ENCODE peak calls at places on chromosomes 3 and 15, in six cellular contexts. D is H9, I is neuronal stem cell, U is IMR-90, H is mesenchymal stem cell, A is trophoblast cell. X is an unnamed sample.

GRCh38 chr3:14290631-14291385 is 111.6 kb upstream of the SLC6A6 start:
- DNase-seq in A (no peak), H (peak; percentile 30), D (no peak), U (no peak), I (no peak), X (no peak)

GRCh38 chr3:11591401-11592266 is 52.1 kb downstream of the VGLL4 start:
- DNase-seq in A (no peak), H (peak; percentile 85), D (peak; percentile 54), I (peak; percentile 90), U (peak; percentile 87), X (peak; percentile 53)

GRCh38 chr15:94745371-94745770 is 514.0 kb downstream of the MCTP2 start:
- DNase-seq in I (no peak), H (no peak), U (no peak), D (no peak), A (peak; percentile 7), X (no peak)

GRCh38 chr3:82157952-82158351 is 396.5 kb upstream of the GBE1 start:
- DNase-seq in A (no peak), H (peak; percentile 18), U (peak; percentile 52), I (no peak), D (no peak), X (no peak)

GRCh38 chr15:71725215-71725955 is 85.0 kb upstream of the NR2E3 start:
- DNase-seq in D (no peak), H (peak; percentile 12), A (no peak), I (no peak), U (peak; percentile 80), X (no peak)

GRCh38 chr3:99659032-99659431 is 20.6 kb downstream of the COL8A1 start:
- DNase-seq in U (peak; percentile 100), D (no peak), A (peak; percentile 28), H (peak; percentile 100), I (no peak), X (no peak)

GRCh38 chr3:46705751-46706572 is 4.8 kb downstream of the TMIE start:
- DNase-seq in I (no peak), H (peak; percentile 66), U (peak; percentile 59), A (peak; percentile 47), D (no peak), X (no peak)

GRCh38 chr15:78937132-78937739 is 7.6 kb downstream of the CTSH start:
- DNase-seq in A (no peak), H (no peak), I (no peak), U (no peak), D (no peak), X (no peak)

GRCh38 chr3:157445897-157446296 is 9.2 kb downstream of the PTX3 start:
- DNase-seq in A (peak; percentile 18), I (no peak), H (peak; percentile 71), D (no peak), U (peak; percentile 77), X (no peak)

GRCh38 chr3:167808910-167809309 is 73.4 kb downstream of the SERPINI1 start:
- DNase-seq in A (no peak), H (no peak), D (no peak), I (no peak), U (no peak), X (no peak)

GRCh38 chr15:92907880-92908279 is 7.8 kb downstream of the CHD2 start:
- DNase-seq in D (no peak), U (peak; percentile 90), A (peak; percentile 26), I (no peak), H (peak; percentile 91), X (no peak)

GRCh38 chr3:171284308-171285075 is 175.7 kb downstream of the TNIK start:
- DNase-seq in A (no peak), H (peak; percentile 98), U (peak; percentile 98), D (no peak), I (no peak), X (peak; percentile 3)

GRCh38 chr3:58507356-58508062 is 15.6 kb downstream of the KCTD6 start:
- DNase-seq in I (no peak), A (no peak), D (no peak), U (no peak), H (no peak), X (no peak)

GRCh38 chr3:181056276-181056675 is 66.7 kb upstream of the DNAJC19 start:
- DNase-seq in H (no peak), I (no peak), D (no peak), A (no peak), U (no peak), X (no peak)

GRCh38 chr3:49277357-49277723 is 308 bp upstream of the C3orf62 start:
- DNase-seq in H (no peak), I (no peak), U (no peak), D (no peak), A (no peak), X (no peak)

GRCh38 chr3:23748398-23749110 is 57.2 kb upstream of the UBE2E1 start:
- DNase-seq in I (no peak), H (peak; percentile 98), D (no peak), U (peak; percentile 89), A (peak; percentile 86), X (no peak)

GRCh38 chr3:121988146-121988545 is 33.9 kb downstream of the ILDR1 start:
- DNase-seq in H (no peak), I (no peak), U (no peak), D (no peak), A (no peak), X (no peak)

GRCh38 chr15:67850995-67851535 is 11.2 kb upstream of the RNU6-1 start:
- DNase-seq in D (no peak), A (peak; percentile 30), H (no peak), U (peak; percentile 18), I (no peak), X (no peak)

GRCh38 chr3:179069762-179070390 is 1.7 kb downstream of the ZMAT3 start:
- DNase-seq in A (no peak), H (peak; percentile 52), I (no peak), D (no peak), U (peak; percentile 58), X (no peak)

GRCh38 chr3:46466871-46467403 is 2.2 kb upstream of the LTF start:
- DNase-seq in D (peak; percentile 17), U (no peak), I (no peak), A (no peak), H (no peak), X (peak; percentile 23)

GRCh38 chr3:138187296-138188012 is at the start of gene ARMC8:
- DNase-seq in D (no peak), H (peak; percentile 88), A (peak; percentile 91), I (peak; percentile 84), U (no peak), X (no peak)

GRCh38 chr3:126866175-126866759 is 116.6 kb upstream of the PLXNA1 start:
- DNase-seq in U (no peak), I (no peak), H (no peak), D (no peak), A (no peak), X (no peak)

GRCh38 chr15:85688703-85689102 is 106.0 kb downstream of the KLHL25 start:
- DNase-seq in A (no peak), D (no peak), H (no peak), I (no peak), U (no peak), X (no peak)

GRCh38 chr3:184785106-184785505 is 26.9 kb upstream of the VPS8 start:
- DNase-seq in D (no peak), I (no peak), U (no peak), A (no peak), H (no peak), X (no peak)

GRCh38 chr3:38276917-38277630 is 5.0 kb upstream of the SLC22A14 start:
- DNase-seq in D (no peak), I (no peak), A (no peak), H (no peak), U (no peak), X (no peak)

GRCh38 chr3:14124223-14124614 is 451 bp downstream of the CHCHD4 start:
- DNase-seq in H (peak; percentile 31), I (peak; percentile 9), D (peak; percentile 57), U (no peak), A (peak; percentile 19), X (no peak)

GRCh38 chr3:50345586-50345985 is at the start of gene ZMYND10:
- DNase-seq in H (no peak), A (peak; percentile 82), I (peak; percentile 68), D (peak; percentile 87), U (peak; percentile 28), X (no peak)

GRCh38 chr3:60957541-60957940 is 293.7 kb downstream of the FHIT start:
- DNase-seq in I (no peak), D (no peak), A (no peak), U (no peak), H (no peak), X (no peak)

GRCh38 chr3:29972594-29972993 is 633.8 kb upstream of the TGFBR2 start:
- DNase-seq in I (peak; percentile 26), U (peak; percentile 57), D (no peak), H (peak; percentile 34), A (no peak), X (no peak)

GRCh38 chr3:136752327-136753111 is at the start of gene STAG1:
- DNase-seq in U (peak; percentile 98), H (peak; percentile 97), A (peak; percentile 99), D (peak; percentile 98), I (peak; percentile 99), X (peak; percentile 99)

GRCh38 chr3:136755192-136755591 is 3.0 kb upstream of the STAG1 start:
- DNase-seq in A (no peak), D (no peak), U (no peak), I (no peak), H (no peak), X (no peak)

GRCh38 chr3:136752046-136752326 is 192 bp downstream of the STAG1 start:
- DNase-seq in A (peak; percentile 41), U (no peak), H (no peak), I (no peak), D (no peak), X (no peak)

GRCh38 chr3:136751259-136752045 is 726 bp downstream of the STAG1 start:
- DNase-seq in A (peak; percentile 47), D (peak; percentile 76), I (peak; percentile 76), H (peak; percentile 90), U (peak; percentile 73), X (no peak)

GRCh38 chr3:136753112-136753939 is 1.1 kb upstream of the STAG1 start:
- DNase-seq in A (no peak), I (no peak), D (no peak), U (no peak), H (no peak), X (no peak)
- H3K18ac ChIP-seq in A (peak overlapping the region; percentile 74), I (peak overlapping the region; percentile 84), D (peak overlapping the region; percentile 63), U (peak overlapping the region; percentile 70), H (peak overlapping the region; percentile 99), X (peak overlapping the region; percentile 88)

DNA sequence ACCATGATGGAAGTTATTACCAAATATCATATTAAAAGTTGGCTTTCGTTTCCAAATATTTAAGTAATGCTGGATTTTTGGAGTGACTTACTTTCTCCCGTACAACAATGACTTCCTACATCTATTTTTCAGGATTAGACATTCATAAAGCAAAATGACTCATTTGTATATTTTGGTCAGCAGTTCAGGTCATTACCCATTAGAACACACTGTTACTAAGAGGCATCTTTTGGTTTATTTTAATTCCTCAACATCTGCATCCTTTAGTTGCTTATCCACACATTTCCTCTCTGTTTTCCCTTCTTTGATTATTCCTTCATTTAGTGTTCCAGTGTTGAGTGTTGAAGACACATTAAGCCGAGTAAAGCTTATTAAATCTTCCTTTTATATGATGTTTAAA is 348.2 kb downstream of the NAALADL2 start:
- DNase-seq in A (no peak), D (no peak), I (no peak), U (peak; percentile 68), H (peak; percentile 50), X (no peak)
- H2AFZ ChIP-seq in A (no peak overlapping the region), D (no peak overlapping the region), I (peak overlapping the region; percentile 67), U (no peak overlapping the region), H (no peak overlapping the region), X (no peak overlapping the region)

GRCh38 chr3:193971268-193971751 is 164.6 kb upstream of the HES1 start:
- DNase-seq in I (no peak), H (peak; percentile 59), D (no peak), A (no peak), U (no peak), X (no peak)
- H3K18ac ChIP-seq in I (no peak overlapping the region), H (peak overlapping the region; percentile 63), D (no peak overlapping the region), A (no peak overlapping the region), U (no peak overlapping the region), X (no peak overlapping the region)

GRCh38 chr15:83320831-83321230 is 36.4 kb upstream of the BNC1 start:
- DNase-seq in A (no peak), I (no peak), H (peak; percentile 47), U (no peak), D (no peak), X (no peak)
- H2AFZ ChIP-seq in A (no peak overlapping the region), I (no peak overlapping the region), H (no peak overlapping the region), U (no peak overlapping the region), D (no peak overlapping the region), X (no peak overlapping the region)

X was measured in H1.